ENCODE peak calls at places on chromosome 7, in seven cellular contexts. F, R, I, V, T, G and D are unnamed samples.
A peak's percentile ranks its signal among the peaks of the same experiment; 100 is the strongest.

GRCh38 chr7:33757563-33758165 is 147.7 kb upstream of the BMPER start:
- DNase-seq in R (peak; percentile 6), I (peak; percentile 49), F (peak; percentile 50), V (no peak), G (no peak), T (no peak), D (no peak)

GRCh38 chr7:149255174-149255573 is 6.8 kb upstream of the ZNF783 start:
- DNase-seq in I (no peak), G (no peak), R (no peak), V (no peak), T (no peak), F (no peak), D (no peak)

GRCh38 chr7:35869810-35870209 is 69.0 kb downstream of the SEPTIN7 start:
- DNase-seq in G (no peak), F (no peak), R (no peak), V (no peak), I (no peak), T (no peak), D (no peak)

GRCh38 chr7:39567294-39567693 is 1.1 kb downstream of the YAE1 start:
- DNase-seq in G (no peak), T (no peak), I (peak; percentile 9), V (no peak), F (no peak), R (no peak), D (no peak)

GRCh38 chr7:17402628-17403278 is 104.3 kb downstream of the AHR start:
- DNase-seq in V (no peak), T (no peak), F (no peak), G (no peak), I (no peak), R (peak; percentile 41), D (no peak)

GRCh38 chr7:15005672-15006071 is 103.1 kb upstream of the DGKB start:
- DNase-seq in T (no peak), F (no peak), R (no peak), I (no peak), V (no peak), G (no peak), D (no peak)

GRCh38 chr7:125529237-125529636 is 599.6 kb upstream of the POT1 start:
- DNase-seq in V (no peak), I (no peak), T (no peak), R (no peak), G (no peak), F (no peak), D (no peak)

GRCh38 chr7:127900116-127900515 is 131.1 kb downstream of the LRRC4 start:
- DNase-seq in T (no peak), R (no peak), F (no peak), V (no peak), I (no peak), G (no peak), D (no peak)

GRCh38 chr7:65444899-65445823 is 71.5 kb downstream of the ZNF92 start:
- DNase-seq in V (no peak), F (no peak), R (no peak), G (no peak), I (no peak), T (no peak), D (no peak)

GRCh38 chr7:2016761-2017482 is 215.8 kb downstream of the MAD1L1 start:
- DNase-seq in T (no peak), I (no peak), V (peak; percentile 40), R (no peak), G (no peak), F (no peak), D (no peak)

GRCh38 chr7:25260862-25261454 is 32.7 kb upstream of the NPVF start:
- DNase-seq in V (no peak), F (no peak), R (peak; percentile 68), T (no peak), I (peak; percentile 61), G (no peak), D (no peak)

GRCh38 chr7:111894518-111894917 is 311.7 kb downstream of the DOCK4 start:
- DNase-seq in T (no peak), I (no peak), V (no peak), F (no peak), R (no peak), G (no peak), D (no peak)

GRCh38 chr7:157409149-157409752 is 72.4 kb downstream of the DNAJB6 start:
- DNase-seq in I (no peak), R (no peak), V (no peak), T (no peak), F (no peak), G (no peak), D (no peak)

GRCh38 chr7:140295224-140295623 is 103.1 kb downstream of the SLC37A3 start:
- DNase-seq in R (no peak), V (no peak), F (no peak), T (no peak), G (no peak), I (no peak), D (no peak)

GRCh38 chr7:127946081-127946480 is 85.2 kb downstream of the LRRC4 start:
- DNase-seq in F (no peak), I (no peak), V (no peak), R (no peak), G (no peak), T (no peak), D (no peak)

GRCh38 chr7:132723506-132724081 is 147.3 kb upstream of the PLXNA4 start:
- DNase-seq in I (no peak), V (no peak), F (no peak), T (no peak), G (no peak), R (no peak), D (no peak)

GRCh38 chr7:18354686-18355085 is 140.9 kb upstream of the HDAC9 start:
- DNase-seq in T (no peak), R (no peak), I (no peak), G (no peak), V (no peak), F (no peak), D (no peak)

GRCh38 chr7:101527844-101528667 is 101.0 kb downstream of the MYL10 start:
- DNase-seq in R (no peak), V (no peak), T (no peak), I (peak; percentile 48), F (no peak), G (no peak), D (no peak)

GRCh38 chr7:95012001-95012400 is 104.6 kb downstream of the PPP1R9A start:
- DNase-seq in T (no peak), V (no peak), G (no peak), F (no peak), R (no peak), I (no peak), D (no peak)

GRCh38 chr7:90211391-90212148 is at the start of gene STEAP2:
- DNase-seq in T (peak; percentile 93), V (peak; percentile 94), F (peak; percentile 91), I (peak; percentile 95), G (peak; percentile 61), R (peak; percentile 28), D (peak; percentile 8)

GRCh38 chr7:131843862-131844261 is 287.4 kb upstream of the PODXL start:
- DNase-seq in R (no peak), V (no peak), I (peak; percentile 48), T (peak; percentile 59), F (no peak), G (no peak), D (no peak)

GRCh38 chr7:3537210-3537875 is 236.3 kb downstream of the SDK1 start:
- DNase-seq in R (no peak), V (no peak), I (no peak), T (no peak), F (no peak), G (no peak), D (no peak)

GRCh38 chr7:88233828-88234227 is 14.0 kb upstream of the SRI start:
- DNase-seq in T (no peak), I (no peak), F (no peak), V (no peak), R (no peak), G (no peak), D (no peak)

GRCh38 chr7:44057849-44058758 is 7.3 kb downstream of the PGAM2 start:
- DNase-seq in R (no peak), I (no peak), F (no peak), G (no peak), T (peak; percentile 35), V (peak; percentile 45), D (no peak)

GRCh38 chr7:85018498-85018897 is 168.4 kb downstream of the SEMA3D start:
- DNase-seq in I (no peak), F (no peak), G (no peak), T (no peak), V (no peak), R (no peak), D (no peak)

GRCh38 chr7:115435178-115435577 is 513.3 kb downstream of the MDFIC start:
- DNase-seq in T (no peak), F (no peak), V (no peak), I (no peak), G (no peak), R (no peak), D (no peak)

GRCh38 chr7:139509535-139509934 is 13.9 kb upstream of the CLEC2L start:
- DNase-seq in F (no peak), T (no peak), V (no peak), I (no peak), G (no peak), R (no peak), D (no peak)

GRCh38 chr7:102468416-102469350 is 3.9 kb downstream of the LRWD1 start:
- DNase-seq in G (no peak), V (peak; percentile 50), I (no peak), R (no peak), F (no peak), T (no peak), D (no peak)

GRCh38 chr7:156173346-156173745 is 361.1 kb upstream of the SHH start:
- DNase-seq in I (no peak), V (no peak), G (no peak), F (no peak), T (no peak), R (no peak), D (no peak)

GRCh38 chr7:158409816-158410330 is 177.8 kb downstream of the PTPRN2 start:
- DNase-seq in V (no peak), F (no peak), G (no peak), R (no peak), T (no peak), I (no peak), D (no peak)

GRCh38 chr7:26085771-26086170 is 66.2 kb upstream of the NFE2L3 start:
- DNase-seq in G (no peak), F (no peak), V (no peak), I (no peak), R (no peak), T (no peak), D (no peak)

GRCh38 chr7:11188529-11189310 is 215.0 kb downstream of the PHF14 start:
- DNase-seq in R (no peak), T (no peak), V (no peak), I (no peak), G (no peak), F (no peak), D (no peak)

GRCh38 chr7:82672078-82672477 is 228.5 kb upstream of the CACNA2D1 start:
- DNase-seq in V (no peak), I (no peak), G (no peak), R (no peak), T (no peak), F (no peak), D (no peak)

GRCh38 chr7:23873306-23873705 is 163.3 kb downstream of the STK31 start:
- DNase-seq in V (no peak), I (no peak), F (no peak), R (no peak), G (no peak), T (no peak), D (no peak)